ENCODE peak calls at places on chromosomes 7 and 10, in five cellular contexts. I, E, M, A and P are unnamed samples.

GRCh38 chr7:47738563-47739166 is 156.8 kb upstream of the TNS3 start:
- DNase-seq in M (no peak), A (no peak), I (no peak), E (no peak), P (no peak)

GRCh38 chr7:155520114-155520513 is 26.2 kb downstream of the CNPY1 start:
- DNase-seq in E (no peak), M (no peak), I (no peak), A (no peak), P (no peak)

GRCh38 chr10:12566161-12567115 is 217.1 kb downstream of the CAMK1D start:
- DNase-seq in A (no peak), I (no peak), E (peak; percentile 63), M (no peak), P (no peak)

GRCh38 chr7:106367018-106367420 is 82.2 kb upstream of the NAMPT start:
- DNase-seq in E (peak; percentile 58), M (peak; percentile 59), I (peak; percentile 39), A (no peak), P (no peak)

GRCh38 chr7:133512560-133512959 is 259.7 kb downstream of the EXOC4 start:
- DNase-seq in A (peak; percentile 38), I (no peak), E (no peak), M (no peak), P (no peak)

GRCh38 chr10:90968448-90969086 is 47.7 kb upstream of the ANKRD1 start:
- DNase-seq in E (peak; percentile 86), M (no peak), I (no peak), A (peak; percentile 15), P (no peak)

GRCh38 chr10:129905553-129905952 is 58.5 kb downstream of the EBF3 start:
- DNase-seq in A (no peak), M (no peak), I (no peak), E (no peak), P (no peak)

GRCh38 chr7:106693659-106694353 is 32.8 kb upstream of the CCDC71L start:
- DNase-seq in M (no peak), A (no peak), I (no peak), E (peak; percentile 32), P (no peak)

GRCh38 chr7:152313879-152314604 is 121.8 kb downstream of the KMT2C start:
- DNase-seq in I (no peak), M (no peak), A (peak; percentile 33), E (peak; percentile 52), P (no peak)

GRCh38 chr7:73830872-73831655 is at the start of gene CLDN4:
- DNase-seq in E (no peak), A (peak; percentile 99), M (peak; percentile 84), I (peak; percentile 74), P (no peak)

GRCh38 chr10:11896549-11897200 is 73.5 kb downstream of the PROSER2 start:
- DNase-seq in I (no peak), E (no peak), M (no peak), A (no peak), P (no peak)

GRCh38 chr7:151395036-151395367 is 14.8 kb downstream of the WDR86 start:
- DNase-seq in E (no peak), A (no peak), I (no peak), M (no peak), P (no peak)

GRCh38 chr10:104925232-104925851 is 284.3 kb downstream of the SORCS3 start:
- DNase-seq in E (peak; percentile 61), M (peak; percentile 80), A (peak; percentile 4), I (peak; percentile 75), P (peak; percentile 41)

GRCh38 chr7:72674394-72674793 is 153.6 kb downstream of the TYW1B start:
- DNase-seq in E (no peak), M (no peak), A (no peak), I (no peak), P (no peak)

DNA sequence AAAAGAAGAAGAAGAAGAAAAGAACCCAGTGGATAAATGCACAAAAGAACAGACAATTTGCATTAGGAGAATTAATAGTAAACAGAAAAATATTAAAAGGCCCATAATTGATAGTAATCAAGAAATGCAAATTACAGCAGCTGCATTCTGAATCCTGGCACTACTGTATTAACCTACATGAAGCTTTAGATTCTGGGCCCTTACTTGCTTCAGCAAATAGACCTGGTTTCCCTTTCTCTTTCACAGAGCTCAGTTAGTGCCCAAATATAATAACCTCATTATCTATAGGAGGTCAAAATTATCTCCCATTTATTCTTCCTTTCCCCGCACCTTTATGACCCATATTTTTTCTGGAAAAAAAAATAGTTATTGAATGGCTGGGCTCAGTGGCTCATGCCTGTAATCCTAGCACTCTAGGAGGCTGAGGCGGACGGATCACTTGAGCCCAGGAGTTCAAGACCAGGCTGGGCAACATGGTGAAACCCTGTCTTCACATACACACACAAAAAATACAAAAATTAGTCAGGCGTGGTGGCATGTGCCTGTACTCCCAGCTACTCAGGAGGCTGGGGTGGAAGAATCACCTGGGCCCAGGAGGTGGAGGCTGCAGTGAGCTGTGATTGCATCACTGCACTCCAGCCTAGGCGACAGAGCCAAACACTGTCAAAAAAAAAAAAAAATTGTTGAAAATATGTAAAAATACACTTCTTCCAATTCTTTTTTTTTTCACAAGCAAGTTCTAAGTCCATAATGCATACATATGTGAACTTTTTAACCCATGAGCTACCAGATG is 36.0 kb upstream of the PIK3AP1 start:
- DNase-seq in M (no peak), I (no peak), E (no peak), A (no peak), P (peak; percentile 72)
- H3F3A ChIP-seq in M (no peaks in the 10 kb centered on the region), I (no peaks in the 10 kb centered on the region), E (no peaks in the 10 kb centered on the region), A (no peaks in the 10 kb centered on the region), P (peaks cover 9% of the 10 kb centered on the region)

GRCh38 chr7:1104514-1105179 is 16.7 kb downstream of the GPER1 start:
- DNase-seq in M (no peak), I (no peak), A (no peak), E (no peak), P (no peak)
- H3F3A ChIP-seq in M (no peaks in the 10 kb centered on the region), I (no peaks in the 10 kb centered on the region), A (no peaks in the 10 kb centered on the region), E (no peaks in the 10 kb centered on the region), P (no peaks in the 10 kb centered on the region)

DNA sequence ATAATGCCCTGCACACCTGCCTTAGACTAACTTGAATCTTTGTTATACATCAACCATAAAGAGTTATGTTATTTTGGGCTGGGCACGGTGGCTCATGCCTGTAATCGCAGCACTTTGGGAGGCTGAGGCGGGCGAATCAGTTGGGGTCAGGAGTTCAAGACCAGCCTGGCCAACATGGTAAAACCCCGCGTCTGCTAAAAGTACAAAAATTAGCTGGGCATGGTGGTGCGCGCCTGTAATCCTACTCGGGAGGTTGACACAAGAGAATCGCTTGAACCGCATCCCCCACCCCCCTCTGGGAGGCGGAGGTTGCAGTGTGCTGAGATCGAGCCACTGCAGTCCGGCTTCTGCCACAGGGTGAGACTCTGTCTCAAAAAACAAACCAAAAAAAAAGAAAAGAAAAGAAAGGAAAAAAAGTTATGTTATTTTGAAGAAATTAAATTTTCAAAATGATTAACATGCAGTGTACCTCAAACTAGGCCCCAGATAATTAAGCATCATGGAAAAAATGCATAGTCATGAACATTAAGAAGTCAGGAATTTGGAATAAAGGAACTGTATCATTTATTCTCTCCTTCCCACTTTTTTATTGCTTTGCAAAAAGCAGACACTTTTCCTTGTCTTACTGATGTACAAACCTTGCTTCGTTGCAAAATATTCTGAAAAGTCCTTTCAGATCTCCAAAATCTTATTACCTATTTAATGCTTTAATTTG is 43.3 kb downstream of the STAM start:
- DNase-seq in A (no peak), M (no peak), E (peak; percentile 35), I (no peak), P (no peak)
- H3F3A ChIP-seq in A (no peaks in the 10 kb centered on the region), M (no peaks in the 10 kb centered on the region), E (no peaks in the 10 kb centered on the region), I (no peaks in the 10 kb centered on the region), P (no peaks in the 10 kb centered on the region)

GRCh38 chr10:124226271-124226911 is 133.0 kb upstream of the CHST15 start:
- DNase-seq in E (no peak), M (no peak), I (no peak), A (no peak), P (no peak)
- H3F3A ChIP-seq in E (no peaks in the 10 kb centered on the region), M (peaks cover 4% of the 10 kb centered on the region), I (peaks cover 10% of the 10 kb centered on the region), A (no peaks in the 10 kb centered on the region), P (no peaks in the 10 kb centered on the region)

GRCh38 chr7:131509781-131510180 is 46.6 kb downstream of the PODXL start:
- DNase-seq in A (no peak), E (no peak), M (no peak), I (no peak), P (no peak)
- H3F3A ChIP-seq in A (peaks cover 39% of the 10 kb centered on the region), E (peaks cover 41% of the 10 kb centered on the region), M (peaks cover 86% of the 10 kb centered on the region), I (peaks cover 21% of the 10 kb centered on the region), P (no peaks in the 10 kb centered on the region)

GRCh38 chr10:113907166-113907565 is 52.7 kb downstream of the NHLRC2 start:
- DNase-seq in A (no peak), I (no peak), E (peak; percentile 7), M (no peak), P (no peak)
- H3F3A ChIP-seq in A (no peaks in the 10 kb centered on the region), I (no peaks in the 10 kb centered on the region), E (no peaks in the 10 kb centered on the region), M (no peaks in the 10 kb centered on the region), P (no peaks in the 10 kb centered on the region)

GRCh38 chr10:43385412-43386004 is 14.1 kb downstream of the FXYD4 start:
- DNase-seq in A (no peak), E (no peak), I (no peak), M (no peak), P (no peak)
- H3F3A ChIP-seq in A (peaks cover 81% of the 10 kb centered on the region), E (peaks cover 59% of the 10 kb centered on the region), I (peaks cover 54% of the 10 kb centered on the region), M (peaks cover 50% of the 10 kb centered on the region), P (peaks cover 72% of the 10 kb centered on the region)

GRCh38 chr10:110409926-110410325 is 87.8 kb upstream of the DUSP5 start:
- DNase-seq in I (no peak), E (peak; percentile 13), M (no peak), A (no peak), P (peak; percentile 31)
- H3F3A ChIP-seq in I (no peaks in the 10 kb centered on the region), E (peaks cover 25% of the 10 kb centered on the region), M (no peaks in the 10 kb centered on the region), A (peaks cover 55% of the 10 kb centered on the region), P (peaks cover 18% of the 10 kb centered on the region)